ENCODE peak calls at places on chromosomes 7 and 10, in four cellular contexts. X is AG04450, W is GM13976, Q is astrocyte of the spinal cord. O is an unnamed sample.

GRCh38 chr7:39622609-39623311 is 612 bp upstream of the RALA start:
- DNase-seq in W (no peak), Q (no peak), X (no peak), O (no peak)

GRCh38 chr7:25940086-25940906 is 211.7 kb upstream of the NFE2L3 start:
- DNase-seq in X (no peak), Q (no peak), W (no peak), O (no peak)

GRCh38 chr10:132175907-132176581 is 10.7 kb upstream of the DPYSL4 start:
- DNase-seq in W (no peak), X (no peak), Q (no peak), O (no peak)

GRCh38 chr7:88668591-88668990 is 90.9 kb upstream of the ZNF804B start:
- DNase-seq in Q (no peak), X (no peak), W (no peak), O (no peak)

GRCh38 chr7:803243-803635 is 29.0 kb upstream of the SUN1 start:
- DNase-seq in W (no peak), Q (no peak), X (no peak), O (no peak)

GRCh38 chr7:85564861-85565630 is 378.2 kb upstream of the SEMA3D start:
- DNase-seq in Q (no peak), W (no peak), X (no peak), O (no peak)

GRCh38 chr10:131685576-131685975 is 215.2 kb upstream of the PPP2R2D start:
- DNase-seq in Q (no peak), X (no peak), W (no peak), O (no peak)

GRCh38 chr7:152894295-152895170 is 135.0 kb downstream of the ACTR3B start:
- DNase-seq in X (no peak), W (peak), Q (no peak), O (peak)

GRCh38 chr10:22816298-22816653 is 101.9 kb upstream of the PIP4K2A start:
- DNase-seq in Q (peak), X (peak), W (no peak), O (no peak)

GRCh38 chr7:113204415-113204814 is 86.1 kb upstream of the SMIM30 start:
- DNase-seq in Q (no peak), X (no peak), W (no peak), O (no peak)

GRCh38 chr10:79289801-79290200 is 57.5 kb upstream of the PPIF start:
- DNase-seq in Q (no peak), X (no peak), W (no peak), O (no peak)

GRCh38 chr10:79293841-79294705 is 53.2 kb upstream of the PPIF start:
- DNase-seq in X (peak), W (no peak), Q (peak), O (no peak)

GRCh38 chr10:79292026-79292425 is 55.2 kb upstream of the PPIF start:
- DNase-seq in X (no peak), Q (no peak), W (no peak), O (no peak)

GRCh38 chr10:79295593-79295992 is 51.7 kb upstream of the PPIF start:
- DNase-seq in W (no peak), Q (no peak), X (no peak), O (no peak)

DNA sequence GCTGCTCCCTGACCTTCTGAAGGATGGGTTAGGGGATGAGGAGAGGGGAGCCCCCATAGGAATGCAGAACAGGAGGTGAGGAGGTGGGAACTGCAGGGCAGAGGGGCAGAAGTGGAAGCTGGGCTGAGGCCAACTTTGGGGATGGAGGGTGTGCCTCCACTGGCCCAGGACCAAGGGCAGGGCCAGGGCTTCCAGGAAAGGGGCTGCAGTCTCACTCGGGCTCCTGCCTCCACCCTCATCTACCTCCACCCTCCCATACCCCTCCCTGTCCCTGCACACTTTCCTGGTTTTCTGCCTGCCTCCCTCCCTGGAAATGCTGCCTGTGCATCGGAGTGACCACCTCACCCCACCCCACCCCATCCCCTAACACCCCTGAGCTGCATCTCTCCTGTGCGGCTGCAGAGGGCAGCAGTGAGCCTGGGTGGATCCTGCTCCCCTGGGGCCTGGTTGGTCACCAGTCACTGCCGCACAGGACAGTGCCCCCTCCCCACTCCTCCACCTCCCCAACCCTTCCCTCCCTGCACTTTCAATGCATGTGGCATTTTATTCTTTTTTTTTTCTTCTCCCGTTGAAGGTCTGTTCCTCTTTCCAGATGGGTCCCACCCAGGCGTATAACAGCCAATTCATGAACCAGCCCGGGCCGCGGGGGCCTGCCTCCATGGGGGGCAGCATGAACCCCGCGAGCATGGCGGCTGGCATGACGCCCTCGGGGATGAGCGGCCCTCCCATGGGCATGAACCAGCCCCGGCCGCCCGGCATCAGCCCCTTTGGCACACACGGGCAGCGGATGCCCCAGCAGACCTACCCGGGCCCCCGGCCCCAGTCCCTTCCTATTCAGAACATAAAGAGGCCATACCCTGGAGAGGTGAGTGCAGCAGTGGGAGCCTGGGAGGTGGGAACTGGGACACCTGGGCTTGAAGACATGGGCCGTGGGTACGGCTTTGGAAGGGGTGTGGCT is 54.2 kb upstream of the PPIF start:
- DNase-seq in X (no peak), W (peak), Q (no peak), O (peak)
- TF ChIP-seq CTCF in X (peak), W (peak), Q (peak), O (peak)

DNA sequence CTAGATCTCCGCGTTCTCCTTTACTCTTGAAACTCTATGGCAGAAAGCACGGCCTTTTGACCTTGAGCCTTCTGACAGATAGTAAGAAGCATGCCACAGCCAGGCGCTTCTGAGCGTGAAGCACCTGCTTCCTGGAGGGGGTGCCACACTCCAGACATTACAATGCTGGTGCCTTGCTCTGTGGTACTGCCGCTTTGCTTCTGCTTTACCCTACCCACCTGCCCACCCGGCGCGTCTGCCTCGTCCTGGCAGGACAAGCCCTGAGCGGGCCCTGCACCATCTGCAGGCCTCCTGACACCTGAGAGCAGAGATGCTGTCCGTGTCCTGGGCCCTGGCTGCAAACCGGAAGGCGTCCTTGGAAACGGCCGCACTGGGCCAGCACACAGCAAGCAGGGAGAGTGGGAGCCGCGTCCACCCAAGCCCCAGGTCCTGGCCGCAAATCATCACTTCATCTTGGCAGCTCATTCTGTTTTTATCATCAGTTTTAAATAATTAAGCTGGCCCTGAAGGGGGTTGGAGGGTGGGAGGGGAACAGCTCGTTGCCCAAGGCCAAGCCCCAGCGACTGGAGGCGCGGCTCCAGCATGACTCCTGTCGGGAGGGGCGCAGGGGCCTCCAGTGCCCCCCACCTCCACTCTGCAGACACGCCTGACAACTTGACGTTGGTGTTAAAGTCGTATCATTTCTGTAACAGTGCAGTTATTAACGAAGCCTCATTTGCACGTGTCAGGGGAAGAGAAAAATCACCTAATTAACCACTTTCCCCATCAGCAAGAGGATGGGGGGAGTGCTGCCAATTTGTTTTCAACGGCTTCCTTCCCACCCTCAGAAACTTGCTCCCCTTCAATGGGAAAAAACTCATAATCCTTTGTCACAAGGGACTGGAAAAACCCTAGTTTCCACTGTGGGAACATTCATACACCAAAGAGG is 132.2 kb downstream of the MAD1L1 start:
- DNase-seq in W (peak), Q (no peak), X (no peak), O (peak)
- TF ChIP-seq CTCF in W (peak), Q (no peak), X (no peak), O (peak)

DNA sequence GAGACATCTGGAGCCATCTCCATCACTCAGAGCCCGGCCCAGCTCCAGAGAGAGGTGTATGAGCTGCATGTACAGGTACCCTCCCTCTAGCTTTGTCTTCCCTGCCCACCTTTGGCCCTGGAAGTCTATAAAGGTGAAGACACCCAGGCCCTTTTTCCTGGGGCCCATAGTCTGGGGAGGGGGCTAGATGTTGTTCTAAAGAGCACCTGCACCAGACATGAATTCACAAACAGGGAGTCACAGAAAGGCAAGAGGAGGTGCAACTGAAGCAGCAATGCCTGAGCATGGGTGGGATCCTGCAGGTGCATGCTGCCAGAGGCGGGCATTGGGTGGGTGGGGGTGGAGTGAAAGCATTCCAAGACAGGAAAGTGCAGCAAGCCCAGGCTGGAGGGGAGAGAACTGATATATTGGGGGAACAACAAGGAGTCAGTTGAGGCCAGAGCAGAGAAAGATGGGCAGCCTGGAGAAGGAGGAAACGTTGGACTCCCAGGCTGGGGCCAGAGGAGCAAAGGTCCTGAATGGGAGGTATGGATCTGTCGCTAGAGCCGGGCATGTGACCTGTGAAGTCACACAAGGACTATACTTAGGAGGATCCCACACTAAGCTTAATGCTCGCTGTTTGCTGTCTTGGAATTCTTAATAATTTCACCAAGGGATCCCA is 11.6 kb downstream of the CDHR1 start:
- DNase-seq in W (no peak), Q (no peak), X (no peak), O (no peak)
- TF ChIP-seq CTCF in W (no peak), Q (no peak), X (no peak), O (no peak)

GRCh38 chr10:69405221-69405620 is 11.5 kb downstream of the TACR2 start:
- DNase-seq in X (no peak), Q (no peak), W (no peak), O (no peak)

GRCh38 chr10:69408318-69409175 is 8.2 kb downstream of the TACR2 start:
- DNase-seq in W (peak), X (peak), Q (peak), O (peak)

GRCh38 chr10:69406302-69406811 is 10.4 kb downstream of the TACR2 start:
- DNase-seq in X (no peak), W (no peak), Q (no peak), O (no peak)

GRCh38 chr10:69407621-69408301 is 9.0 kb downstream of the TACR2 start:
- DNase-seq in X (no peak), W (no peak), Q (no peak), O (no peak)

GRCh38 chr10:69406816-69407580 is 9.7 kb downstream of the TACR2 start:
- DNase-seq in X (no peak), Q (no peak), W (no peak), O (no peak)
- TF ChIP-seq CTCF in X (no peak), Q (no peak), W (no peak), O (no peak)

O was measured in GM10248.